ENCODE peak calls at places on chromosomes 13 and 19, in six cellular contexts. A, X, J, N, E and O are unnamed samples.

GRCh38 chr19:38433268-38433733 is at the start of gene RYR1:
- DNase-seq in A (peak; percentile 61), X (no peak), J (no peak), N (no peak), E (peak; percentile 88), O (peak; percentile 91)

GRCh38 chr13:101751488-101751887 is 299.0 kb downstream of the ITGBL1 start:
- DNase-seq in A (no peak), X (no peak), J (peak; percentile 67), N (peak; percentile 77), E (no peak), O (no peak)

GRCh38 chr19:3404324-3405260 is 38.2 kb downstream of the NFIC start:
- DNase-seq in A (no peak), X (no peak), J (no peak), N (peak; percentile 93), E (peak; percentile 97), O (peak; percentile 85)

GRCh38 chr13:106484084-106484754 is 51.2 kb downstream of the EFNB2 start:
- DNase-seq in A (no peak), X (no peak), J (no peak), N (no peak), E (no peak), O (no peak)

GRCh38 chr13:73421310-73421912 is 362.6 kb downstream of the KLF5 start:
- DNase-seq in A (no peak), X (no peak), J (no peak), N (peak; percentile 68), E (no peak), O (no peak)

GRCh38 chr13:26019881-26020535 is 31.8 kb downstream of the SHISA2 start:
- DNase-seq in A (no peak), X (no peak), J (no peak), N (peak; percentile 63), E (no peak), O (no peak)

GRCh38 chr13:99151516-99151915 is 49.1 kb upstream of the UBAC2 start:
- DNase-seq in A (peak; percentile 38), X (no peak), J (no peak), N (peak; percentile 41), E (no peak), O (no peak)

GRCh38 chr19:28213476-28214082 is 999.4 kb downstream of the UQCRFS1 start:
- DNase-seq in A (no peak), X (no peak), J (no peak), N (no peak), E (no peak), O (no peak)

GRCh38 chr13:32587014-32587773 is 942 bp downstream of the PDS5B start:
- DNase-seq in A (peak; percentile 77), X (peak; percentile 29), J (peak; percentile 71), N (peak; percentile 62), E (peak; percentile 92), O (peak; percentile 92)

GRCh38 chr19:9309974-9310446 is 372 bp upstream of the ZNF699 start:
- DNase-seq in A (no peak), X (no peak), J (peak; percentile 97), N (peak; percentile 84), E (peak; percentile 98), O (peak; percentile 94)

GRCh38 chr19:13681509-13681908 is 82.8 kb upstream of the MRI1 start:
- DNase-seq in A (no peak), X (no peak), J (no peak), N (no peak), E (no peak), O (no peak)

GRCh38 chr19:47545061-47545948 is 27.6 kb downstream of the ZNF541 start:
- DNase-seq in A (no peak), X (no peak), J (no peak), N (no peak), E (no peak), O (no peak)

GRCh38 chr19:34504273-34504808 is 22.8 kb downstream of the WTIP start:
- DNase-seq in A (no peak), X (no peak), J (no peak), N (no peak), E (peak; percentile 39), O (no peak)

GRCh38 chr13:106617561-106617960 is 49.6 kb upstream of the ARGLU1 start:
- DNase-seq in A (no peak), X (no peak), J (no peak), N (peak; percentile 39), E (peak; percentile 49), O (no peak)